ENCODE peak calls at places on chromosomes 12 and 14, in ten cellular contexts. L is uterus, N is cardiac fibroblast, K is HL-60, B is endothelial cell of umbilical vein, Y is IMR-90, I is endothelial cell, O is mammary epithelial cell, Z is left ventricle myocardium inferior, P is mesothelial cell of epicardium. E is an unnamed sample.

GRCh38 chr12:1801285-1801975 is 18.9 kb upstream of the LRTM2 start:
- DNase-seq in L (peak), N (no peak), K (no peak), B (no peak), Y (peak), I (no peak), O (no peak), Z (no peak), P (no peak), E (no peak)

GRCh38 chr14:30444451-30444850 is 114.5 kb upstream of the G2E3 start:
- DNase-seq in L (no peak), N (no peak), K (no peak), B (no peak), Y (no peak), I (no peak), O (no peak), Z (no peak), P (no peak), E (no peak)

GRCh38 chr12:28536088-28536487 is 345.8 kb downstream of the CCDC91 start:
- DNase-seq in L (no peak), N (peak), K (peak), B (no peak), Y (peak), I (no peak), O (peak), Z (no peak), P (no peak), E (no peak)

GRCh38 chr12:102174117-102174516 is 23.5 kb downstream of the PMCH start:
- DNase-seq in L (no peak), N (no peak), K (no peak), B (peak), Y (no peak), I (no peak), O (no peak), Z (no peak), P (no peak), E (no peak)

GRCh38 chr12:116710367-116710766 is 27.5 kb downstream of the SPRING1 start:
- DNase-seq in L (no peak), N (no peak), K (no peak), B (no peak), Y (no peak), I (no peak), O (no peak), Z (no peak), P (no peak), E (no peak)

GRCh38 chr12:108779998-108780688 is 48.8 kb upstream of the CORO1C start:
- DNase-seq in L (peak), N (peak), K (no peak), B (no peak), Y (no peak), I (no peak), O (no peak), Z (no peak), P (no peak), E (peak)

GRCh38 chr14:84024231-84024630 is 1505.7 kb upstream of the FLRT2 start:
- DNase-seq in L (no peak), N (peak), K (no peak), B (no peak), Y (no peak), I (no peak), O (no peak), Z (no peak), P (no peak), E (no peak)

GRCh38 chr12:24919346-24920001 is 29.4 kb downstream of the BCAT1 start:
- DNase-seq in L (no peak), N (no peak), K (no peak), B (no peak), Y (no peak), I (no peak), O (peak), Z (no peak), P (no peak), E (peak)

GRCh38 chr12:69872804-69873203 is 47.8 kb downstream of the MYRFL start:
- DNase-seq in L (no peak), N (peak), K (no peak), B (peak), Y (peak), I (no peak), O (peak), Z (no peak), P (no peak), E (no peak)

GRCh38 chr14:68492889-68493288 is 300.0 kb downstream of the ZFP36L1 start:
- DNase-seq in L (no peak), N (no peak), K (no peak), B (no peak), Y (no peak), I (no peak), O (no peak), Z (no peak), P (no peak), E (no peak)

GRCh38 chr14:31360919-31361662 is 59.3 kb downstream of the HEATR5A start:
- DNase-seq in L (no peak), N (no peak), K (no peak), B (peak), Y (peak), I (no peak), O (peak), Z (no peak), P (no peak), E (no peak)

GRCh38 chr14:104399432-104400155 is 180.0 kb upstream of the C14orf180 start:
- DNase-seq in L (no peak), N (no peak), K (no peak), B (no peak), Y (no peak), I (no peak), O (no peak), Z (no peak), P (no peak), E (no peak)

DNA sequence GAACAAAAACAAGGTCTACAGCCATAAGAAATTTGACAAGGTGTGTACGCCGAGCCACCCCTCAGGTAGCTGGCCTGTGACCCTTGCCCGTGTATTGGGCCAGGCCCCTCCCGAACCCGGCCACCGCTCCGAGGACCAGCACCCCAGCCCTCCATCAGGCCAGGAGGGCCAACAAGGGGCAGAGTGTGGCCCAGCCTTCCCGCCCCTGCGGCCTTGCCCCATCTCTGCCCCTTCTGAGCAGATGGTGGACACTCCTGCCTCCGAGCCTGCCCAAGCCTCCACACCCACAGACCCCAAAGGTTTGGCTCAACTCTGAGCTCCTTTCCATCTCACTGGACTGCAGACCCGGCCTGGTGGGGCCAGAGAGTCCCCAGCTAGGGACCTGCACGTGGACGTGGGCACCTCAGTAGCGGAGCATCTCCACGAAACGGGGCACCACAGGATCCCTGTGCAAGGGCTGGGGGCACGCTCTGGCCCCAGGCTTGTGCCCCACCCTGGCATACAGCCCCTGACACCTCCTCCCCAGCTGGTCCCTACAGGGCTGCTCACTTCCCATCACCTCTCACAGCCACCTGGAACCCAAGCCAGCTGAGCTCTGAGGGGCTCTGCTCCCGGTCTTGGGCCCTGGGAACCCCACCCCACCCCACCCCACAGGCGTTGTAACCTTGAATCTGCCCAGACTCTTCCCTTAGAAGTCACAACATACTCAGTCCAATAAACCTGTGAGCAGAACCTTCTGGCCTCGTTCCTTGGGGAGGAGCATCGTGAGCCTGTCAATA is 3.3 kb downstream of the P2RX2 start:
- DNase-seq in L (no peak), N (no peak), K (no peak), B (no peak), Y (no peak), I (no peak), O (no peak), Z (no peak), P (no peak), E (no peak)
- TF ChIP-seq CTCF in L (no peak), N (no peak), K (no peak), B (no peak), Y (no peak), I (no peak), O (no peak), Z (no peak), P (no peak), E (no peak)

GRCh38 chr14:35438910-35439713 is 34.6 kb upstream of the NFKBIA start:
- DNase-seq in L (no peak), N (peak), K (no peak), B (no peak), Y (no peak), I (no peak), O (no peak), Z (no peak), P (no peak), E (no peak)
- TF ChIP-seq CTCF in L (no peak), N (peak), K (peak), B (peak), Y (peak), I (peak), O (peak), Z (peak), P (peak), E (peak)

GRCh38 chr14:61526405-61527312 is 168.7 kb upstream of the HIF1A start:
- DNase-seq in L (no peak), N (peak), K (no peak), B (peak), Y (no peak), I (no peak), O (peak), Z (peak), P (no peak), E (peak)
- TF ChIP-seq CTCF in L (no peak), N (no peak), K (no peak), B (no peak), Y (no peak), I (no peak), O (no peak), Z (peak), P (no peak), E (no peak)

DNA sequence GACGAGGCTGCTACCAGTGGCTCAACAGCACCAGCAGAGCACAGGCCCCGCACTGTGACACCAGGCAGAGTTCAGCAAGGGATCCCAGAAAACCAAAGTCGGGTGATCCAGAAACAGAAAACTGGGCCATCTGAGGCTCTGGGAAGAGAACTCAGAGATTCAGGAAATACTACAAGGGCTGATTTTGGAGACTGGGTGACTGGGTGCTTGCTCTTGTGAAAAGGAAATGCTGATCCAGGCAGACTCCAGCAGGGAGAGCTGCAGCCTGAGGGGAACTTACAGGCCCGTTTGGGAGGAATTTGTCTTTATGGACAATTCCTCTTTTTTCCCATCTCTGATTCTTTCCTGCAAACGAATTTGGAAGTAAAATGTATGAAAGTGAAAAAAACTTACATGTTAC is 28.2 kb downstream of the FOXN3 start:
- DNase-seq in L (no peak), N (peak), K (no peak), B (no peak), Y (peak), I (no peak), O (no peak), Z (no peak), P (no peak), E (no peak)
- TF ChIP-seq CTCF in L (no peak), N (peak), K (no peak), B (no peak), Y (peak), I (no peak), O (no peak), Z (peak), P (no peak), E (no peak)

DNA sequence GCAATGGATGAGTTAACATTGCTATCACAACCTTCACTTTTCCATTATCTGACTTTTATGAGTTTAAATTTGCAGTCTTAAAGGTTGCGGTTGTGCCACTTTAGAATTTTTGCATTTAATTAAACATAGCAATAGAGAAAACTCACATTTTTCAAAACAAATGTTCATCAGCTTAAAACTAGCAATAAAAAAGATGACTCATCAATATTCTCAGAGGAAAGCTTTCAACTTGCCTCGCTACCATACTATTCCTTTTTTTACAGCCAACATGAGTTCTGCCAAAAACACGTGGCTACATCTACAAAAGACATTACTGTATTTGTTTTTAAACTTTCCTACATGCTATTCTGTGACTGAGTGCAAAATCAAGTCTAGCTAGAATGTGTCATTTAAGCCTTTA is 497.1 kb downstream of the RPS29 start:
- DNase-seq in L (no peak), N (no peak), K (no peak), B (no peak), Y (no peak), I (no peak), O (no peak), Z (no peak), P (no peak), E (no peak)
- TF ChIP-seq CTCF in L (no peak), N (no peak), K (no peak), B (no peak), Y (no peak), I (no peak), O (no peak), Z (no peak), P (no peak), E (no peak)

E was measured in activated CD8-positive, alpha-beta T cell treated with anti-CD3 and anti-CD28 coated beads for 36 hours.